ENCODE peak calls at places on chromosomes 1 and 21, in six cellular contexts. E is MV-4-11, L is HEK293T, H is endodermal cell, Y is heart left ventricle, X is EL. G is an unnamed sample.

GRCh38 chr1:99590578-99591209 is 55.2 kb upstream of the PALMD start:
- DNase-seq in E (no peak), L (no peak), H (no peak), Y (no peak), X (peak; percentile 93), G (no peak)

GRCh38 chr21:42530167-42530518 is 16.5 kb downstream of the SLC37A1 start:
- DNase-seq in E (no peak), L (no peak), H (no peak), Y (no peak), X (no peak), G (no peak)

GRCh38 chr21:41371698-41372030 is 9.8 kb downstream of the MX2 start:
- DNase-seq in E (no peak), L (no peak), H (no peak), Y (peak; percentile 28), X (no peak), G (no peak)

GRCh38 chr1:69077198-69077597 is 490.5 kb upstream of the LRRC7 start:
- DNase-seq in E (no peak), L (no peak), H (no peak), Y (no peak), X (no peak), G (no peak)

GRCh38 chr1:8137406-8138244 is 111.5 kb upstream of the ERRFI1 start:
- DNase-seq in E (peak; percentile 25), L (no peak), H (no peak), Y (no peak), X (peak; percentile 98), G (no peak)

GRCh38 chr1:184390889-184391288 is 4.1 kb downstream of the C1orf21 start:
- DNase-seq in E (no peak), L (no peak), H (no peak), Y (no peak), X (no peak), G (no peak)

GRCh38 chr1:45666836-45667235 is 19.5 kb downstream of the GPBP1L1 start:
- DNase-seq in E (no peak), L (no peak), H (no peak), Y (no peak), X (no peak), G (no peak)

GRCh38 chr1:91797164-91797563 is 88.8 kb downstream of the TGFBR3 start:
- DNase-seq in E (no peak), L (no peak), H (no peak), Y (no peak), X (no peak), G (no peak)

GRCh38 chr1:231376101-231376500 is 38.0 kb downstream of the SPRTN start:
- DNase-seq in E (no peak), L (no peak), H (no peak), Y (no peak), X (peak; percentile 42), G (no peak)

GRCh38 chr1:21307663-21308062 is 17.4 kb upstream of the ECE1 start:
- DNase-seq in E (no peak), L (no peak), H (peak; percentile 82), Y (no peak), X (no peak), G (no peak)

GRCh38 chr1:236168716-236169429 is 26.5 kb downstream of the GPR137B start:
- DNase-seq in E (peak; percentile 60), L (no peak), H (peak; percentile 71), Y (peak; percentile 77), X (peak; percentile 32), G (peak; percentile 42)

GRCh38 chr1:106022312-106022902 is 1034.1 kb upstream of the PRMT6 start:
- DNase-seq in E (no peak), L (no peak), H (no peak), Y (no peak), X (no peak), G (no peak)

GRCh38 chr1:199272690-199273089 is 633.9 kb downstream of the PTPRC start:
- DNase-seq in E (no peak), L (no peak), H (peak; percentile 75), Y (peak; percentile 57), X (peak; percentile 97), G (no peak)

GRCh38 chr1:108512239-108513071 is 47.4 kb upstream of the EEIG2 start:
- DNase-seq in E (peak; percentile 34), L (peak; percentile 40), H (no peak), Y (no peak), X (peak; percentile 34), G (no peak)